ENCODE peak calls at places on chromosome 10, in four cellular contexts. B is myocyte, F is hippocampal formation, J is SW480. O is an unnamed sample.

GRCh38 chr10:35075228-35075627 is 14.9 kb downstream of the CUL2 start:
- DNase-seq in B (no peak), J (no peak), F (no peak), O (no peak)

GRCh38 chr10:120115959-120116358 is 223.4 kb downstream of the SEC23IP start:
- DNase-seq in F (no peak), B (no peak), J (no peak), O (no peak)

GRCh38 chr10:60914676-60915075 is 29.3 kb downstream of the RHOBTB1 start:
- DNase-seq in J (no peak), F (no peak), B (peak), O (no peak)

GRCh38 chr10:96740579-96741281 is 20.4 kb upstream of the PIK3AP1 start:
- DNase-seq in B (no peak), J (no peak), F (peak), O (no peak)

GRCh38 chr10:1454428-1454827 is 282.9 kb downstream of the ADARB2 start:
- DNase-seq in B (no peak), J (no peak), F (no peak), O (peak)

GRCh38 chr10:58666024-58666423 is 153.4 kb downstream of the BICC1 start:
- DNase-seq in J (no peak), B (no peak), F (no peak), O (no peak)

GRCh38 chr10:89019589-89020327 is 29.2 kb downstream of the FAS start:
- DNase-seq in F (no peak), B (no peak), J (no peak), O (no peak)

GRCh38 chr10:69652857-69653199 is 22.8 kb downstream of the FAM241B start:
- DNase-seq in J (no peak), F (no peak), B (no peak), O (no peak)

GRCh38 chr10:13500201-13500600 is 28.6 kb downstream of the BEND7 start:
- DNase-seq in J (no peak), F (no peak), B (no peak), O (no peak)

GRCh38 chr10:42630537-42631134 is 7.7 kb downstream of the ZNF33B start:
- DNase-seq in B (peak), F (no peak), J (peak), O (no peak)

GRCh38 chr10:90977162-90977854 is 56.4 kb upstream of the ANKRD1 start:
- DNase-seq in B (no peak), J (no peak), F (no peak), O (no peak)

GRCh38 chr10:92839191-92840085 is 8.9 kb upstream of the EXOC6 start:
- DNase-seq in J (no peak), B (no peak), F (no peak), O (peak)

GRCh38 chr10:91409069-91409868 is 875 bp upstream of the HECTD2 start:
- DNase-seq in F (peak), J (peak), B (peak), O (peak)

GRCh38 chr10:102604379-102604960 is 39.8 kb upstream of the TRIM8 start:
- DNase-seq in J (peak), F (no peak), B (peak), O (no peak)

GRCh38 chr10:103543617-103544525 is 50.4 kb downstream of the NEURL1 start:
- DNase-seq in J (no peak), B (no peak), F (no peak), O (no peak)

GRCh38 chr10:101069441-101069840 is 7.7 kb downstream of the KAZALD1 start:
- DNase-seq in F (no peak), J (no peak), B (peak), O (no peak)

GRCh38 chr10:22002531-22003110 is 909 bp downstream of the DNAJC1 start:
- DNase-seq in J (peak), F (no peak), B (peak), O (no peak)

GRCh38 chr10:71486465-71487114 is 89.9 kb downstream of the CDH23 start:
- DNase-seq in F (peak), J (peak), B (peak), O (no peak)

GRCh38 chr10:110462308-110463095 is 35.2 kb upstream of the DUSP5 start:
- DNase-seq in F (no peak), B (no peak), J (no peak), O (no peak)

GRCh38 chr10:19918800-19919199 is 102.6 kb downstream of the PLXDC2 start:
- DNase-seq in F (no peak), B (no peak), J (no peak), O (no peak)

GRCh38 chr10:80603516-80603915 is 65.8 kb downstream of the SH2D4B start:
- DNase-seq in B (no peak), J (no peak), F (no peak), O (no peak)

GRCh38 chr10:124875596-124875995 is 66.3 kb upstream of the ZRANB1 start:
- DNase-seq in B (peak), J (peak), F (no peak), O (no peak)

GRCh38 chr10:128149267-128149666 is 23.0 kb upstream of the MKI67 start:
- DNase-seq in F (no peak), J (no peak), B (no peak), O (no peak)

GRCh38 chr10:43145313-43145712 is 7.1 kb downstream of the CSGALNACT2 start:
- DNase-seq in B (no peak), F (no peak), J (no peak), O (no peak)

GRCh38 chr10:3867454-3868273 is 82.7 kb upstream of the KLF6 start:
- DNase-seq in J (no peak), B (no peak), F (no peak), O (peak)

GRCh38 chr10:24771943-24772747 is 48.5 kb upstream of the ARHGAP21 start:
- DNase-seq in J (no peak), B (no peak), F (no peak), O (no peak)

GRCh38 chr10:36473122-36473521 is 652.3 kb upstream of the ANKRD30A start:
- DNase-seq in F (no peak), B (no peak), J (no peak), O (no peak)

GRCh38 chr10:59635502-59636290 is 74.0 kb downstream of the SLC16A9 start:
- DNase-seq in F (no peak), J (no peak), B (no peak), O (no peak)

GRCh38 chr10:131275691-131276090 is 35.8 kb downstream of the TCERG1L start:
- DNase-seq in J (no peak), B (no peak), F (no peak), O (no peak)

GRCh38 chr10:132329565-132330485 is 2.2 kb upstream of the LRRC27 start:
- DNase-seq in J (peak), B (peak), F (no peak), O (no peak)

GRCh38 chr10:107232013-107232412 is 67.5 kb upstream of the SORCS1 start:
- DNase-seq in J (no peak), B (no peak), F (no peak), O (no peak)